ENCODE peak calls at places on chromosomes 5 and 9, in ten cellular contexts. N is mucosa of descending colon; O is GM12865; A is uterus; B is cardiac fibroblast; U is PC-3; K is CD8-positive, alpha-beta T cell; C is mesothelial cell of epicardium; T is A549; X is Calu3. F is an unnamed sample.

GRCh38 chr5:110469486-110469885 is 257.0 kb downstream of the TMEM232 start:
- DNase-seq in O (no peak), X (no peak), N (no peak), C (no peak), K (no peak), T (no peak), B (no peak), A (no peak), U (no peak), F (no peak)

GRCh38 chr9:124257865-124258764 is at the start of gene NEK6:
- DNase-seq in A (peak; percentile 50), B (peak; percentile 56), U (peak; percentile 31), O (peak; percentile 63), X (no peak), N (peak; percentile 64), T (no peak), C (no peak), K (peak; percentile 21), F (no peak)

GRCh38 chr5:157858527-157859226 is at the start of gene CLINT1:
- DNase-seq in U (peak; percentile 98), C (peak; percentile 88), K (peak; percentile 87), A (peak; percentile 91), X (peak; percentile 94), T (peak; percentile 89), N (peak; percentile 95), B (peak; percentile 82), O (peak; percentile 92), F (peak; percentile 89)

GRCh38 chr5:6393596-6394194 is 15.3 kb upstream of the MED10 start:
- DNase-seq in K (no peak), C (no peak), X (no peak), B (no peak), T (no peak), U (peak; percentile 41), A (no peak), N (no peak), O (peak; percentile 13), F (no peak)

GRCh38 chr9:134287591-134288518 is 38.4 kb upstream of the RXRA start:
- DNase-seq in U (no peak), B (no peak), A (no peak), K (no peak), C (no peak), O (no peak), T (no peak), N (peak; percentile 12), X (no peak), F (no peak)

GRCh38 chr9:100101608-100102007 is 2.6 kb downstream of the INVS start:
- DNase-seq in T (no peak), O (no peak), C (no peak), X (no peak), K (no peak), A (no peak), N (no peak), U (no peak), B (no peak), F (no peak)

GRCh38 chr5:59813761-59814562 is 79.6 kb downstream of the PDE4D start:
- DNase-seq in A (no peak), O (peak; percentile 73), T (peak; percentile 51), B (peak; percentile 81), U (peak; percentile 66), X (peak; percentile 57), K (no peak), C (no peak), N (no peak), F (peak; percentile 67)

GRCh38 chr5:126866837-126867236 is 89.9 kb downstream of the LMNB1 start:
- DNase-seq in A (no peak), U (no peak), X (no peak), T (no peak), K (no peak), O (no peak), B (no peak), C (peak; percentile 20), N (no peak), F (no peak)

GRCh38 chr9:90805006-90805993 is 3.7 kb downstream of the SYK start:
- DNase-seq in U (no peak), B (no peak), T (no peak), K (no peak), C (no peak), O (no peak), X (no peak), N (no peak), A (no peak), F (no peak)

GRCh38 chr5:26470439-26470838 is 567.9 kb downstream of the CDH9 start:
- DNase-seq in C (no peak), K (no peak), B (no peak), A (no peak), O (no peak), N (no peak), T (no peak), U (no peak), X (no peak), F (no peak)

GRCh38 chr5:168881427-168882149 is 302.4 kb upstream of the PANK3 start:
- DNase-seq in N (no peak), A (no peak), T (no peak), C (no peak), B (peak; percentile 53), K (no peak), O (peak; percentile 36), U (no peak), X (peak; percentile 5), F (no peak)

GRCh38 chr9:21634951-21635350 is 152.8 kb upstream of the IFNE start:
- DNase-seq in T (no peak), B (no peak), K (no peak), C (no peak), N (no peak), U (no peak), X (no peak), O (no peak), A (no peak), F (no peak)

GRCh38 chr9:137836151-137836830 is 41.3 kb upstream of the CACNA1B start:
- DNase-seq in T (no peak), K (no peak), C (no peak), N (no peak), U (no peak), X (no peak), O (no peak), B (no peak), A (no peak), F (no peak)

GRCh38 chr9:73050887-73051550 is 98.2 kb upstream of the ALDH1A1 start:
- DNase-seq in B (peak; percentile 12), T (peak; percentile 33), O (no peak), X (no peak), C (no peak), A (no peak), K (no peak), U (no peak), N (no peak), F (no peak)

GRCh38 chr9:134059188-134059641 is 8.6 kb downstream of the BRD3 start:
- DNase-seq in T (no peak), N (peak; percentile 19), U (no peak), X (no peak), A (no peak), C (no peak), O (no peak), K (peak; percentile 2), B (no peak), F (no peak)

GRCh38 chr5:91341159-91341558 is 42.0 kb downstream of the ARRDC3 start:
- DNase-seq in A (no peak), C (no peak), X (no peak), U (no peak), B (no peak), O (no peak), N (no peak), K (no peak), T (no peak), F (no peak)

DNA sequence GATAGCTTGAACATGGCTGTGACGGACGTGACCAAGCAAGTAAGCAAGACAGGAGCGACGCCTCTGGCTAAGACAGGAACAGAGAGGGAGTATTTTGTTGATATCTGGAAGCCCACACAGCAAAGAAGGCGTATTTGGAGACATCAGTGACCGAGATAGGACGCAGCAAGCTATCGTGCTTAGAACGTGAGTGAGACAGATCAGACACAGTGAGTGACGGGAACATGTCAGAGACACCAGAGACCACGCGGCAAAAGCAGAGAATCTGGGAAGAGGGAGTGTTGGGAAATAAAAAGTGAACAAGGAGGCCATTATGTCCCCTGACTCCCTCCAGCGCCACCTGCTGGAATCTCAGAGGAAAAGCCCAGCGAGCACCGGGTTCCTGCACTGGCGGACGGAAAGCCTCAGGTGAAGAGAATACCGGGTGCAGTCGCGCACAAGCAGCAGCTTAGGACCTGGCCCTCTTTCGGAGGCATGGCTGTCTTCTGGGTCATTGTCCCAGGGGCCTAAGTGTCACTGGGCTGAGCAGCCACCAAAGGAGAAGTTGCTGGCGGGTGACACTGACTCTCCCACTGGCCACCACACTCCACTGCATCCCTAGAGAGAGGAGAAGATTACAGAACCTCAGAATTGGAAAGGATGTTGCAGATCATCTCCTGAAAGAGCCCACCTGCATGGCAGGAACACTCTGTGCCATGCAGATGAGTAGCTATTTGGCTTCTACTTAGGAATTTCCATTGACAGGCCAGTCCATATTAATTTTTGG is 99.1 kb downstream of the FBXO38 start:
- DNase-seq in C (peak; percentile 59), O (peak; percentile 66), B (peak; percentile 77), X (peak; percentile 71), A (peak; percentile 20), N (peak; percentile 36), T (peak; percentile 69), K (peak; percentile 55), U (peak; percentile 87), F (peak; percentile 78)
- TF ChIP-seq CTCF in C (peak; percentile 59), O (peak; percentile 93), B (peak; percentile 91), X (peak; percentile 71), A (peak; percentile 22), N (peak; percentile 16), T (peak; percentile 79), K (peak; percentile 57), U (peak; percentile 98), F (peak; percentile 80)

GRCh38 chr5:98454904-98455303 is 318.6 kb upstream of the RGMB start:
- DNase-seq in T (no peak), C (no peak), A (no peak), O (no peak), U (peak; percentile 97), B (peak; percentile 98), X (no peak), K (no peak), N (no peak), F (no peak)
- TF ChIP-seq CTCF in T (peak; percentile 19), C (no peak), A (no peak), O (no peak), U (peak; percentile 78), B (peak; percentile 37), X (no peak), K (no peak), N (no peak), F (no peak)

DNA sequence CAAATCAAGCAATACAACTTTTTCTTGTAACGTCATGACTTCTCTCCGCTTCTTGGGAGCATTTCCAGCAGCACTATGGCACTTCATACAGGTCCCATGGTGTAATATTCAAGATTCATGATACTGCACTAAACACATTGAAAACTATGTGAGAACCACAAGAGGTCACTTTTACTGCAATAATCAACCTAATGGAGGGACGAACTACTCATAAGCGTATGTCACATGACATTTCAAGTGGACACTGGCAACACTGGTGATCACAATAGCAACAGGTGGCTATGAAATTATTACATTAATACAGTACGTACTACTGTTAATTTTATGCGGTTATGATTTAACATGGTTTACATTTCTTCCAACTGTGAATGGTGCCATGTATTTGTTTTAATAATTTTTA is 78.6 kb upstream of the TBC1D9B start:
- DNase-seq in X (no peak), O (no peak), K (no peak), N (no peak), B (peak; percentile 18), C (no peak), A (no peak), T (no peak), U (peak; percentile 6), F (no peak)
- TF ChIP-seq CTCF in X (no peak), O (no peak), K (no peak), N (no peak), B (no peak), C (no peak), A (no peak), T (no peak), U (no peak), F (no peak)

GRCh38 chr5:134411546-134412266 is at the start of gene CDKN2AIPNL:
- DNase-seq in O (peak; percentile 94), T (peak; percentile 94), A (peak; percentile 91), N (peak; percentile 95), B (peak; percentile 86), U (peak; percentile 80), K (peak; percentile 92), X (peak; percentile 98), C (peak; percentile 84), F (peak; percentile 94)
- TF ChIP-seq CTCF in O (peak; percentile 75), T (peak; percentile 76), A (peak; percentile 93), N (peak; percentile 70), B (peak; percentile 43), U (peak; percentile 68), K (peak; percentile 73), X (peak; percentile 71), C (peak; percentile 37), F (peak; percentile 24)

F was measured in endothelial cell.